ENCODE peak calls at places on chromosomes 7 and 10, in six cellular contexts. T, Q, L, N, M and Z are unnamed samples.

GRCh38 chr7:127953423-127953822 is 77.8 kb downstream of the LRRC4 start:
- DNase-seq in T (no peak), Q (no peak), L (no peak), N (no peak), M (no peak), Z (no peak)

GRCh38 chr10:693506-693905 is 4.0 kb upstream of the DIP2C start:
- DNase-seq in T (no peak), Q (peak), L (peak), N (no peak), M (no peak), Z (peak)

GRCh38 chr10:541041-541440 is 148.4 kb downstream of the DIP2C start:
- DNase-seq in T (no peak), Q (no peak), L (peak), N (no peak), M (no peak), Z (no peak)

GRCh38 chr7:600149-600814 is 80.6 kb upstream of the PDGFA start:
- DNase-seq in T (no peak), Q (no peak), L (no peak), N (no peak), M (no peak), Z (no peak)

GRCh38 chr10:26199841-26200240 is 16.7 kb upstream of the GAD2 start:
- DNase-seq in T (no peak), Q (peak), L (no peak), N (no peak), M (no peak), Z (no peak)

GRCh38 chr10:119726291-119727261 is 726 bp downstream of the INPP5F start:
- DNase-seq in T (no peak), Q (no peak), L (peak), N (no peak), M (no peak), Z (peak)

GRCh38 chr7:27129729-27130539 is 623 bp downstream of the HOXA4 start:
- DNase-seq in T (no peak), Q (no peak), L (peak), N (no peak), M (no peak), Z (peak)

GRCh38 chr7:72037494-72037893 is 374.6 kb downstream of the CALN1 start:
- DNase-seq in T (no peak), Q (no peak), L (no peak), N (no peak), M (no peak), Z (no peak)

GRCh38 chr7:39357648-39358047 is 208.6 kb upstream of the YAE1 start:
- DNase-seq in T (no peak), Q (no peak), L (no peak), N (no peak), M (no peak), Z (peak)

GRCh38 chr7:19932549-19933249 is 159.3 kb upstream of the TMEM196 start:
- DNase-seq in T (no peak), Q (no peak), L (no peak), N (no peak), M (no peak), Z (no peak)

GRCh38 chr10:99396471-99396870 is 34.0 kb downstream of the GOT1 start:
- DNase-seq in T (no peak), Q (peak), L (no peak), N (no peak), M (no peak), Z (no peak)

GRCh38 chr7:32501522-32501921 is 6.2 kb downstream of the AVL9 start:
- DNase-seq in T (no peak), Q (peak), L (no peak), N (peak), M (no peak), Z (no peak)

GRCh38 chr10:105112862-105113261 is 471.8 kb downstream of the SORCS3 start:
- DNase-seq in T (no peak), Q (no peak), L (no peak), N (no peak), M (no peak), Z (no peak)

GRCh38 chr7:143240323-143241168 is 18.7 kb downstream of the TAS2R40 start:
- DNase-seq in T (peak), Q (peak), L (peak), N (peak), M (peak), Z (peak)

GRCh38 chr10:69644658-69645295 is 14.7 kb downstream of the FAM241B start:
- DNase-seq in T (no peak), Q (peak), L (no peak), N (peak), M (peak), Z (peak)

GRCh38 chr7:124839687-124840086 is 74.1 kb upstream of the GPR37 start:
- DNase-seq in T (no peak), Q (no peak), L (no peak), N (no peak), M (no peak), Z (no peak)

GRCh38 chr7:157439761-157440160 is 103.0 kb downstream of the DNAJB6 start:
- DNase-seq in T (no peak), Q (no peak), L (peak), N (no peak), M (no peak), Z (no peak)

GRCh38 chr7:88216276-88216675 is 3.6 kb downstream of the SRI start:
- DNase-seq in T (no peak), Q (no peak), L (no peak), N (no peak), M (no peak), Z (no peak)

GRCh38 chr10:54441286-54441685 is 359.7 kb downstream of the PCDH15 start:
- DNase-seq in T (no peak), Q (no peak), L (no peak), N (no peak), M (no peak), Z (no peak)

GRCh38 chr10:65325913-65326312 is 1599.9 kb upstream of the LRRTM3 start:
- DNase-seq in T (no peak), Q (no peak), L (no peak), N (no peak), M (no peak), Z (peak)

GRCh38 chr7:69776611-69777010 is 178.3 kb downstream of the AUTS2 start:
- DNase-seq in T (no peak), Q (no peak), L (no peak), N (no peak), M (no peak), Z (no peak)

GRCh38 chr10:18472977-18473376 is 178.4 kb downstream of the NSUN6 start:
- DNase-seq in T (no peak), Q (no peak), L (no peak), N (peak), M (no peak), Z (no peak)

GRCh38 chr10:89684604-89685003 is 16.8 kb upstream of the KIF20B start:
- DNase-seq in T (no peak), Q (peak), L (no peak), N (peak), M (no peak), Z (no peak)

GRCh38 chr7:116392806-116393205 is 106.7 kb upstream of the CAV2 start:
- DNase-seq in T (no peak), Q (no peak), L (no peak), N (no peak), M (no peak), Z (no peak)

GRCh38 chr7:150753239-150753638 is 16.0 kb downstream of the GIMAP5 start:
- DNase-seq in T (no peak), Q (no peak), L (no peak), N (peak), M (no peak), Z (no peak)

GRCh38 chr7:117018713-117019112 is 65.4 kb downstream of the ST7 start:
- DNase-seq in T (no peak), Q (no peak), L (no peak), N (no peak), M (no peak), Z (no peak)

GRCh38 chr10:43274011-43274410 is 7.1 kb upstream of the RASGEF1A start:
- DNase-seq in T (no peak), Q (no peak), L (peak), N (no peak), M (no peak), Z (no peak)

GRCh38 chr7:130400120-130400572 is 19.9 kb downstream of the CPA1 start:
- DNase-seq in T (no peak), Q (no peak), L (no peak), N (no peak), M (no peak), Z (no peak)

GRCh38 chr7:50868426-50869100 is 85.9 kb upstream of the GRB10 start:
- DNase-seq in T (no peak), Q (no peak), L (no peak), N (no peak), M (no peak), Z (no peak)

GRCh38 chr7:67604461-67605386 is 608.1 kb downstream of the TYW1 start:
- DNase-seq in T (no peak), Q (peak), L (no peak), N (no peak), M (no peak), Z (no peak)

GRCh38 chr10:60679388-60679987 is 98.8 kb upstream of the CDK1 start:
- DNase-seq in T (no peak), Q (peak), L (no peak), N (peak), M (no peak), Z (no peak)

GRCh38 chr10:68598978-68599753 is 39.0 kb downstream of the TET1 start:
- DNase-seq in T (no peak), Q (peak), L (peak), N (peak), M (no peak), Z (peak)

GRCh38 chr10:10479465-10479864 is 538.2 kb upstream of the CELF2 start:
- DNase-seq in T (no peak), Q (no peak), L (no peak), N (no peak), M (no peak), Z (no peak)

GRCh38 chr10:60572511-60573194 is 183.0 kb upstream of the ANK3 start:
- DNase-seq in T (no peak), Q (peak), L (no peak), N (no peak), M (peak), Z (peak)

GRCh38 chr10:50021646-50022045 is 33.4 kb downstream of the AGAP6 start:
- DNase-seq in T (no peak), Q (no peak), L (no peak), N (no peak), M (no peak), Z (no peak)

GRCh38 chr10:49768731-49769130 is 6.6 kb upstream of the OGDHL start:
- DNase-seq in T (no peak), Q (no peak), L (peak), N (no peak), M (no peak), Z (peak)

GRCh38 chr7:1939434-1940401 is 269.6 kb downstream of the ELFN1 start:
- DNase-seq in T (no peak), Q (peak), L (no peak), N (peak), M (peak), Z (no peak)